ENCODE peak calls at places on chromosomes 7 and 10, in six cellular contexts. T is NCI-H1436, V is fibroblast of mammary gland, Y is body of pancreas, K is epithelial cell of proximal tubule, I is NCI-H2081 treated with DMSO at 0.1 percent for 48 hours. Z is an unnamed sample.

GRCh38 chr7:65239707-65240352 is 133.8 kb upstream of the ZNF92 start:
- DNase-seq in Y (peak), T (peak), I (no peak), V (no peak), K (no peak), Z (no peak)

GRCh38 chr10:59229451-59229850 is 53.0 kb downstream of the PHYHIPL start:
- DNase-seq in T (no peak), V (peak), K (no peak), I (no peak), Y (no peak), Z (no peak)

GRCh38 chr10:6748981-6749630 is 169.0 kb upstream of the PRKCQ start:
- DNase-seq in T (no peak), K (no peak), I (no peak), Y (no peak), V (peak), Z (no peak)

GRCh38 chr7:142788303-142789286 is 17.8 kb downstream of the PRSS2 start:
- DNase-seq in V (no peak), Y (no peak), I (no peak), T (no peak), K (no peak), Z (no peak)

GRCh38 chr7:47670738-47671137 is 88.8 kb upstream of the TNS3 start:
- DNase-seq in Y (no peak), I (no peak), V (no peak), T (no peak), K (no peak), Z (peak)

GRCh38 chr10:103832806-103833205 is 22.6 kb downstream of the SH3PXD2A start:
- DNase-seq in I (no peak), V (no peak), K (no peak), T (no peak), Y (no peak), Z (no peak)

GRCh38 chr7:22292519-22292918 is 64.4 kb downstream of the RAPGEF5 start:
- DNase-seq in V (no peak), I (no peak), K (no peak), Y (no peak), T (no peak), Z (no peak)

GRCh38 chr7:92448185-92448747 is 984 bp downstream of the GATAD1 start:
- DNase-seq in T (no peak), Y (peak), V (peak), K (no peak), I (no peak), Z (peak)

GRCh38 chr7:123615344-123615743 is 13.7 kb downstream of the ASB15 start:
- DNase-seq in I (no peak), K (no peak), T (no peak), V (peak), Y (no peak), Z (no peak)

GRCh38 chr10:45151467-45152214 is 150.9 kb downstream of the ZNF22 start:
- DNase-seq in K (no peak), I (no peak), T (no peak), Y (no peak), V (no peak), Z (no peak)

GRCh38 chr7:34761627-34762026 is 103.6 kb downstream of the NPSR1 start:
- DNase-seq in I (no peak), V (peak), K (no peak), Y (no peak), T (no peak), Z (no peak)

Z was measured in left colon.